ENCODE peak calls at places on chromosomes 5 and 9, in five cellular contexts. N, T, Q, D and K are unnamed samples.

GRCh38 chr9:110745656-110746055 is 77.1 kb downstream of the MUSK start:
- DNase-seq in N (peak; percentile 63), T (no peak), Q (peak; percentile 36), D (no peak), K (no peak)

GRCh38 chr5:132812949-132813598 is at the start of gene SOWAHA:
- DNase-seq in N (no peak), T (no peak), Q (no peak), D (peak; percentile 52), K (no peak)

GRCh38 chr9:91151014-91151740 is 210.5 kb downstream of the AUH start:
- DNase-seq in N (peak; percentile 81), T (no peak), Q (peak; percentile 79), D (no peak), K (peak; percentile 82)

GRCh38 chr9:32350682-32351081 is 33.8 kb upstream of the ACO1 start:
- DNase-seq in N (peak; percentile 17), T (no peak), Q (peak; percentile 22), D (no peak), K (peak; percentile 4)

GRCh38 chr9:109206670-109207069 is 39.6 kb upstream of the FRRS1L start:
- DNase-seq in N (no peak), T (no peak), Q (peak; percentile 33), D (no peak), K (no peak)

GRCh38 chr9:4662108-4662988 is at the start of gene PLPP6:
- DNase-seq in N (peak; percentile 75), T (peak; percentile 82), Q (peak; percentile 94), D (peak; percentile 92), K (peak; percentile 55)

GRCh38 chr5:118956727-118957126 is 31.6 kb downstream of the DTWD2 start:
- DNase-seq in N (peak; percentile 22), T (no peak), Q (peak; percentile 47), D (no peak), K (no peak)

GRCh38 chr9:7665874-7666273 is 133.7 kb downstream of the DMAC1 start:
- DNase-seq in N (no peak), T (no peak), Q (no peak), D (no peak), K (no peak)

GRCh38 chr5:88675159-88675757 is 207.7 kb downstream of the MEF2C start:
- DNase-seq in N (no peak), T (no peak), Q (no peak), D (no peak), K (no peak)

GRCh38 chr5:153678617-153679329 is 188.3 kb downstream of the GRIA1 start:
- DNase-seq in N (no peak), T (no peak), Q (no peak), D (no peak), K (no peak)

GRCh38 chr5:96823900-96824351 is 16.2 kb upstream of the ERAP1 start:
- DNase-seq in N (peak; percentile 87), T (no peak), Q (peak; percentile 95), D (no peak), K (no peak)

GRCh38 chr9:22147818-22148573 is 138.9 kb upstream of the CDKN2B start:
- DNase-seq in N (peak; percentile 98), T (no peak), Q (peak; percentile 82), D (no peak), K (no peak)

GRCh38 chr5:124605516-124605915 is 140.9 kb downstream of the ZNF608 start:
- DNase-seq in N (peak; percentile 19), T (no peak), Q (peak; percentile 42), D (no peak), K (no peak)

GRCh38 chr5:10140195-10140973 is 109.3 kb downstream of the ATPSCKMT start:
- DNase-seq in N (peak; percentile 7), T (no peak), Q (peak; percentile 36), D (no peak), K (no peak)

GRCh38 chr5:111278824-111279504 is 54.8 kb downstream of the CAMK4 start:
- DNase-seq in N (no peak), T (peak; percentile 81), Q (peak; percentile 13), D (peak; percentile 26), K (peak; percentile 82)

GRCh38 chr9:32427111-32427873 is 42.8 kb downstream of the ACO1 start:
- DNase-seq in N (peak; percentile 77), T (no peak), Q (peak; percentile 18), D (peak; percentile 74), K (no peak)

DNA sequence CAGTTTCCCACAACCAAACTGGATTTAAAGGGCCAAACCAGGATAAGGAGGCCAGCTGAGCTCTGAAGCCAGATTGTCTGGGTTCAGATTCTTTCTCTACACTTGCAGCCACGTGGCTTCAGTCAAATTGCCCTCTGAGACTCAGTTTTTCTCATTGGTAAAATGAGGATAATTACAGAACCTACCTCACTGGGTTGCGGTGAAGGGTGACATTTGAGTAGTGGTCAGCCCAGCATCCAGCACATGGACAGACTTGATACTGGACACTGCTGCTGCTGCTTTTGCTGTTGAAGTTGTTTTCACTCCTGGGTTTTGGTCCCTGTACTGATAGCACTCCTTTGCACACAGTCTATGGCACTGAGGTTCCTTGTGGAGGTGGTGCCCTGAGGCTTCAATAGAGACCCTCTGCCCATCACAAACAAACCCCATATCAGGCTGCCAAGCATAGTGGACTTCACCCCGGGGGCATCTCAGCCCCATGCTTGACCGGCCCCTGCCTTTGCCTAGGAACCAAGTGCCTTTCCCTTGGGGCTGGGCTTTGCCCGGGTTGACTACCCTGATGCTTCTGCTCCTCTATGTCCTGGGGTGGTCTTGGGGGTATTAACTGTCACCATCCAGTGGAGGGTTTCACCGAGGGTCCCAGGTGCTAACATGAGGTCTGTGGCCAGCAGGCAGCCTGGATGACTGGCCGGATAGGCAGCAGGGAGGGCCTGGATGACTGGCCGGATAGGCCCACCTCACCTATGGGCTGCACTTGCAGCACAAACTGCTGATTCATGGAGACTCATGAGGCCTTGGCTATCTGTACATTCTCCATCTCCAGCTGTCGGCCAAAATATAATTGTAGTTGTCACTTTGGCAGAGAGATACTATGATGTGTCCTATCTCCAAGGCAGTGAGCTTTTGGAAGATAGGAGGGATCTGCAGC is 25.9 kb upstream of the CDKN2AIPNL start:
- DNase-seq in N (peak; percentile 61), T (no peak), Q (peak; percentile 77), D (no peak), K (no peak)
- H3K4me1 ChIP-seq in N (peaks cover 31% of the 10 kb centered on the region), T (peaks cover 16% of the 10 kb centered on the region), Q (peaks cover 47% of the 10 kb centered on the region), D (peaks cover 16% of the 10 kb centered on the region), K (no peaks in the 10 kb centered on the region)

GRCh38 chr9:134408389-134408788 is 82.1 kb downstream of the RXRA start:
- DNase-seq in N (no peak), T (no peak), Q (no peak), D (no peak), K (no peak)
- H3K27ac ChIP-seq in N (no peak overlapping the region), T (no peak overlapping the region), Q (no peak overlapping the region), D (no peak overlapping the region), K (no peak overlapping the region)

GRCh38 chr5:137605377-137605776 is 106.3 kb upstream of the SPOCK1 start:
- DNase-seq in N (no peak), T (no peak), Q (peak; percentile 48), D (no peak), K (no peak)

GRCh38 chr5:137600721-137601360 is 101.7 kb upstream of the SPOCK1 start:
- DNase-seq in N (no peak), T (no peak), Q (peak; percentile 22), D (no peak), K (no peak)

GRCh38 chr5:137603891-137604290 is 104.8 kb upstream of the SPOCK1 start:
- DNase-seq in N (no peak), T (no peak), Q (no peak), D (no peak), K (no peak)

GRCh38 chr5:137604348-137605095 is 105.4 kb upstream of the SPOCK1 start:
- DNase-seq in N (no peak), T (no peak), Q (no peak), D (no peak), K (no peak)

DNA sequence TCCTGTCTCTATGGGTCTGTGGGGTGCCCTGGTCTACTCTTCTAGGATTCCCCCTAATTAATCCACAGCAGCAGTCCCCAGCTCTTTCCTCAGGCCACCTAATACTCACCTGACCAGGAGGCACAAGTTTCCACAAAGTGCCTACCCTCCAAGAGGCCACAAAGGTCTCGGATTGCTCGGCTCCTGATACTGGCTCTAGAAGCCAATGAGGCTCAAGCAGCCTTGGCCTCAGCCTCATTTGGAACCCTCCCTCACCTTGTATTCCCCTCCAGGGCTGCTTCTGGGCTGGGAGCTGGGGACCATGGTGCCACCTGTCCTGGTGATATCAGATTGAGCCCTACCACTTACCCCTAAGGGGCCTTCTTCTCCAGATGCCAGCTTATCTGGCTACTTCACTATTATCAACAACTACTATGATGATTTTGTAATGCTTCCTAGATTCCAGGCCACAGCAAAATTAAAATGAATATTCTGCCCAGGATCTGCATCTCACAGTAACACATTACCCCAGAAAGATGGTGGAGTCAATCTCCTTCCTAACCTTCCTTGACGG is 103.7 kb upstream of the SPOCK1 start:
- DNase-seq in N (no peak), T (no peak), Q (no peak), D (no peak), K (no peak)
- H3K27me3 ChIP-seq in N (peaks cover 9% of the 10 kb centered on the region), T (no peaks in the 10 kb centered on the region), Q (peaks cover 4% of the 10 kb centered on the region), D (no peaks in the 10 kb centered on the region), K (no peaks in the 10 kb centered on the region)

DNA sequence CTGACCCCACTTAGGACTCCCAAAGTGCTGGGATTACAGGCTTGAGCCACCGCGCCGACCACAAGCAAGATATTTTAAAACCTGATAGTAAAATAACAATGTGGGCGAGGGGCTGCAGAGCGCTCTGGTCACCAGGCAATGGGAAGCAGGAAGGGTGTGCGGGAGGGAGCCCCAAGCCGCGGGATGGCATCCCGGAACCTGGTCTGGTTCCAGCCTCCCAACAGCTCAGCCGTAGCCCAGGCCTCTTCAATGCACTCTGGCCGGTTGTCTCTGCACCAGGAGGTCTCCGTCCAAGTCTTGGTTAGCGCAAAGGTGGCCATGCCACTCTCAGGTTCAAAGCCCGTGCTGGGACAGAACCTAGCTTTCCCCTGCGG is 694 bp upstream of the UAP1L1 start:
- DNase-seq in N (no peak), T (no peak), Q (no peak), D (no peak), K (no peak)
- H3K4me1 ChIP-seq in N (no peaks in the 10 kb centered on the region), T (peaks cover 7% of the 10 kb centered on the region), Q (no peaks in the 10 kb centered on the region), D (peaks cover 8% of the 10 kb centered on the region), K (peaks cover 6% of the 10 kb centered on the region)

DNA sequence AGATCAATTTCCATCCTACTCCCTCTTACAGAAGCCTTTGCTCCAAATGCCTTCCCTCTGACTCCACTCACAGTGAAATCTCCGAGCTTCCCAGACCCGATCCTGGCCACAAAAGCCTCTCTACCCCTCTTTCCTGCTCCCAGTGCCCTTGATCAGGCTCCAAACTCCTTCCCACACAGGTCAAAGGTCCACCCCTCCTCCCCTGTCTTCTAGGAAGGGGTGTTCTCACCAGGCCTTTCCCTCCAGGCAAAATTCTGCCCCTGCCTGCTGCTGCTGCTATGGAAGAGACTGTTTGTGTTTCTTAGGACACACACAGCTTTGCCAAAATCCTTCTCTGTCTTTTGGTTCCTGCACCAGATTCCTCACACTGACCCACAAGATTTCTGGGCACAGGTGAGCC is 85.8 kb upstream of the ALDH1A1 start:
- DNase-seq in N (no peak), T (no peak), Q (peak; percentile 44), D (no peak), K (no peak)
- H3K27ac ChIP-seq in N (no peak overlapping the region), T (no peak overlapping the region), Q (no peak overlapping the region), D (no peak overlapping the region), K (no peak overlapping the region)

GRCh38 chr9:68509689-68510088 is 31.0 kb downstream of the TMEM252 start:
- DNase-seq in N (no peak), T (no peak), Q (no peak), D (no peak), K (no peak)
- H3K27me3 ChIP-seq in N (no peaks in the 10 kb centered on the region), T (no peaks in the 10 kb centered on the region), Q (no peaks in the 10 kb centered on the region), D (no peaks in the 10 kb centered on the region), K (no peaks in the 10 kb centered on the region)